ENCODE peak calls at places on chromosomes 13 and 19, in ten cellular contexts. I is trophoblast cell, M is neuronal stem cell, F is colonic mucosa, Y is neural progenitor cell, B is kidney, S is H9, V is K562, H is IMR-90, R is mesendoderm. Z is an unnamed sample.

GRCh38 chr19:12400618-12401502 is at the start of gene ZNF799:
- DNase-seq in F (peak; percentile 99), M (peak; percentile 88), H (peak; percentile 95), S (peak; percentile 95), R (peak; percentile 97), V (peak; percentile 78), Y (peak; percentile 95), B (peak; percentile 99), I (peak; percentile 99), Z (peak; percentile 93)

GRCh38 chr13:98910501-98910951 is 67.3 kb downstream of the DOCK9 start:
- DNase-seq in V (no peak), R (peak; percentile 67), H (peak; percentile 70), F (no peak), S (no peak), Y (no peak), M (no peak), I (no peak), B (no peak), Z (peak; percentile 71)

GRCh38 chr13:102903659-102904407 is 58.0 kb downstream of the ERCC5 start:
- DNase-seq in V (peak; percentile 22), R (peak; percentile 20), S (no peak), F (no peak), Y (peak; percentile 28), I (no peak), H (peak; percentile 18), M (no peak), B (no peak), Z (no peak)

GRCh38 chr19:35350591-35350990 is 2.9 kb downstream of the FFAR1 start:
- DNase-seq in H (no peak), S (peak; percentile 19), I (no peak), Y (no peak), F (no peak), M (no peak), B (peak; percentile 65), V (no peak), R (no peak), Z (no peak)

GRCh38 chr19:51861870-51862622 is 25.7 kb downstream of the ZNF577 start:
- DNase-seq in F (no peak), R (peak; percentile 18), H (no peak), B (no peak), V (no peak), M (no peak), Y (no peak), I (no peak), S (no peak), Z (no peak)

GRCh38 chr13:26062853-26063444 is 11.1 kb upstream of the SHISA2 start:
- DNase-seq in V (no peak), B (no peak), Y (peak; percentile 73), H (peak; percentile 33), S (no peak), I (peak; percentile 24), F (peak; percentile 26), R (peak; percentile 54), M (peak; percentile 45), Z (peak; percentile 58)

GRCh38 chr19:14381689-14382474 is 638 bp downstream of the ADGRE5 start:
- DNase-seq in M (no peak), I (peak; percentile 72), Y (no peak), S (no peak), R (peak; percentile 74), H (peak; percentile 20), V (peak; percentile 51), B (no peak), F (peak; percentile 85), Z (peak; percentile 44)

GRCh38 chr19:39154626-39155100 is 29.1 kb downstream of the PAK4 start:
- DNase-seq in H (no peak), F (peak; percentile 78), S (peak; percentile 66), Y (no peak), B (no peak), R (peak; percentile 81), I (peak; percentile 91), M (no peak), V (peak; percentile 73), Z (no peak)

GRCh38 chr19:45037393-45038169 is 1.3 kb upstream of the CLASRP start:
- DNase-seq in H (no peak), R (no peak), V (no peak), B (peak; percentile 78), M (no peak), F (no peak), S (no peak), Y (no peak), I (no peak), Z (no peak)

GRCh38 chr13:46170687-46171086 is 11.3 kb downstream of the LCP1 start:
- DNase-seq in R (peak; percentile 49), S (no peak), B (no peak), Y (no peak), I (no peak), V (no peak), M (peak; percentile 17), H (no peak), F (no peak), Z (peak; percentile 45)

GRCh38 chr13:99614465-99614885 is 113.2 kb downstream of the TM9SF2 start:
- DNase-seq in B (no peak), Y (no peak), M (no peak), I (no peak), R (peak; percentile 77), V (no peak), H (no peak), F (no peak), S (peak; percentile 62), Z (no peak)

GRCh38 chr19:32351807-32352630 is 6.6 kb downstream of the ZNF507 start:
- DNase-seq in F (no peak), B (no peak), S (no peak), Y (no peak), I (no peak), M (no peak), H (peak; percentile 69), V (no peak), R (no peak), Z (peak; percentile 72)

GRCh38 chr19:56350416-56351045 is 35.9 kb upstream of the ZSCAN5A start:
- DNase-seq in Y (peak; percentile 68), B (no peak), M (peak; percentile 46), S (no peak), V (peak; percentile 52), F (peak; percentile 49), H (peak; percentile 41), R (peak; percentile 60), I (peak; percentile 11), Z (peak; percentile 60)

GRCh38 chr19:17765069-17765618 is 13.9 kb downstream of the FCHO1 start:
- DNase-seq in R (no peak), Y (no peak), V (no peak), M (no peak), I (no peak), F (peak; percentile 88), H (no peak), B (peak; percentile 79), S (no peak), Z (no peak)
- H3K9ac ChIP-seq in R (no peak overlapping the region), Y (no peak overlapping the region), V (peak overlapping the region; percentile 45), M (no peak overlapping the region), I (no peak overlapping the region), F (no peak overlapping the region), H (no peak overlapping the region), B (no peak overlapping the region), S (no peak overlapping the region), Z (no peak overlapping the region)

GRCh38 chr13:111451402-111451801 is 131.0 kb downstream of the TEX29 start:
- DNase-seq in H (no peak), B (no peak), Y (no peak), I (no peak), M (no peak), R (no peak), F (no peak), V (no peak), S (no peak), Z (no peak)
- H3K9ac ChIP-seq in H (no peak overlapping the region), B (no peak overlapping the region), Y (no peak overlapping the region), I (no peak overlapping the region), M (no peak overlapping the region), R (no peak overlapping the region), F (no peak overlapping the region), V (no peak overlapping the region), S (no peak overlapping the region), Z (no peak overlapping the region)

GRCh38 chr13:44755872-44756271 is 179.7 kb upstream of the TSC22D1 start:
- DNase-seq in R (no peak), B (no peak), I (no peak), H (peak; percentile 56), Y (no peak), V (no peak), F (no peak), M (no peak), S (no peak), Z (peak; percentile 90)
- H3K9ac ChIP-seq in R (no peak overlapping the region), B (no peak overlapping the region), I (no peak overlapping the region), H (no peak overlapping the region), Y (no peak overlapping the region), V (no peak overlapping the region), F (peak overlapping the region; percentile 58), M (no peak overlapping the region), S (no peak overlapping the region), Z (no peak overlapping the region)

GRCh38 chr19:2483484-2484151 is 7.7 kb downstream of the GADD45B start:
- DNase-seq in V (no peak), M (no peak), Y (no peak), S (no peak), B (no peak), F (no peak), I (no peak), H (no peak), R (no peak), Z (no peak)
- H3K9ac ChIP-seq in V (no peak overlapping the region), M (no peak overlapping the region), Y (no peak overlapping the region), S (no peak overlapping the region), B (no peak overlapping the region), F (no peak overlapping the region), I (no peak overlapping the region), H (no peak overlapping the region), R (no peak overlapping the region), Z (no peak overlapping the region)

DNA sequence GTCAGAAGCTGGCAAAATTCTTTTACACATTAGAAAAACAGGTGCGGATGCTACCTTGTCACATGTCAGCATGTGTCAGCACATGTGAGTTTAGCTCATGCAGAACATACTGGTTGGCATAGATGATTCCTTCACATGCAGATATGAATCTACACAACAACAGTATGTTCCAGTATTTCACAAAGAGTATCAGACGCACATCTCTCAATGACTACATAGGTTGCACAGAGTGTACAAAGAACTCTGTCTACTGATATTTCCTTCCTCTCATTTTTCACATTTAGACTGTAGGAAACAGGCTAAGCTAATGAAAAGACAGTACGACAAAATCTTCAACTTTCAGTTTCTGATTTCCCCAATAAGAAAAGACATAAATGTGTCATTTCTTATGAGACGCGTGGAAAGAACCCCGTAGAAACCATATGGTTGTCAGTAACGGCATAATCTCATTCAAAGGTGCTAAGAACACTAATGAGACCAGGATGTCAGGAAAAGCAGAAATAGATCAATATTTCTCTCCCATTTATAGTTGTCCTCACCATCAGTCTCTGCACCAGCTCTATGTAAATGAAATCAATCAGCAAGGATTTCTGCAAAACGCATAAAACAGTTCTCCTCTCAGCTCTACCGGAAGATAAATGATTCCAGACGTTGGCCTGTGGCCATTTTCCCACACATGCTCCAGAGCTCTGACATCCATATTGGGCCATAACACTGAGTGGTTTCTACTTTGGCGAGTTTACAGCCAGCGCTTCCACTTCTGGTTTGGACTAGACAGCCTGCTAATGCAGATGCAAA is 81.2 kb downstream of the STARD13 start:
- DNase-seq in F (no peak), S (no peak), H (peak; percentile 90), Y (no peak), M (no peak), I (no peak), V (no peak), R (no peak), B (no peak), Z (peak; percentile 95)
- H3K9ac ChIP-seq in F (peak overlapping the region; percentile 14), S (no peak overlapping the region), H (no peak overlapping the region), Y (no peak overlapping the region), M (no peak overlapping the region), I (no peak overlapping the region), V (no peak overlapping the region), R (no peak overlapping the region), B (peak overlapping the region; percentile 15), Z (peak overlapping the region; percentile 49)